ENCODE peak calls at places on chromosomes 7 and 10, in eight cellular contexts. One of them, this sample, is unnamed.
A peak's percentile ranks its signal among the peaks of the same experiment; 100 is the strongest.

GRCh38 chr10:47299989-47300931 is at the start of gene GDF10:
- DNase-seq in hepatocyte: peak; percentile 47
- DNase-seq in naive thymus-derived CD4-positive, alpha-beta T cell: no peak
- DNase-seq in left lung: no peak
- DNase-seq in left ventricle myocardium inferior: no peak
- DNase-seq in effector memory CD4-positive, alpha-beta T cell: no peak
- DNase-seq in A549: no peak
- DNase-seq in neural progenitor cell: peak; percentile 68
- DNase-seq in this sample: no peak

GRCh38 chr7:1912472-1913289 is 242.6 kb downstream of the ELFN1 start:
- DNase-seq in neural progenitor cell: no peak
- DNase-seq in hepatocyte: peak; percentile 53
- DNase-seq in naive thymus-derived CD4-positive, alpha-beta T cell: no peak
- DNase-seq in left ventricle myocardium inferior: peak; percentile 56
- DNase-seq in A549: no peak
- DNase-seq in effector memory CD4-positive, alpha-beta T cell: no peak
- DNase-seq in left lung: no peak
- DNase-seq in this sample: no peak

GRCh38 chr10:35129185-35129674 is 2.6 kb downstream of the CREM start:
- DNase-seq in neural progenitor cell: no peak
- DNase-seq in left ventricle myocardium inferior: no peak
- DNase-seq in hepatocyte: no peak
- DNase-seq in A549: no peak
- DNase-seq in left lung: no peak
- DNase-seq in effector memory CD4-positive, alpha-beta T cell: no peak
- DNase-seq in naive thymus-derived CD4-positive, alpha-beta T cell: no peak
- DNase-seq in this sample: no peak

GRCh38 chr7:29556405-29557195 is 7.0 kb upstream of the PRR15 start:
- DNase-seq in effector memory CD4-positive, alpha-beta T cell: no peak
- DNase-seq in naive thymus-derived CD4-positive, alpha-beta T cell: no peak
- DNase-seq in A549: no peak
- DNase-seq in neural progenitor cell: peak; percentile 82
- DNase-seq in left ventricle myocardium inferior: no peak
- DNase-seq in left lung: no peak
- DNase-seq in hepatocyte: no peak
- DNase-seq in this sample: no peak

GRCh38 chr7:139730746-139731612 is 46.8 kb downstream of the HIPK2 start:
- DNase-seq in A549: no peak
- DNase-seq in naive thymus-derived CD4-positive, alpha-beta T cell: peak; percentile 65
- DNase-seq in left lung: peak; percentile 54
- DNase-seq in neural progenitor cell: peak; percentile 48
- DNase-seq in hepatocyte: no peak
- DNase-seq in left ventricle myocardium inferior: peak; percentile 80
- DNase-seq in effector memory CD4-positive, alpha-beta T cell: no peak
- DNase-seq in this sample: no peak

GRCh38 chr7:5692112-5692844 is 89.2 kb downstream of the RNF216 start:
- DNase-seq in effector memory CD4-positive, alpha-beta T cell: no peak
- DNase-seq in neural progenitor cell: no peak
- DNase-seq in left lung: no peak
- DNase-seq in naive thymus-derived CD4-positive, alpha-beta T cell: no peak
- DNase-seq in left ventricle myocardium inferior: peak; percentile 85
- DNase-seq in hepatocyte: peak; percentile 80
- DNase-seq in A549: peak; percentile 86
- DNase-seq in this sample: peak; percentile 69

GRCh38 chr7:6612819-6613218 is 2.6 kb upstream of the ZNF853 start:
- DNase-seq in A549: no peak
- DNase-seq in left ventricle myocardium inferior: no peak
- DNase-seq in naive thymus-derived CD4-positive, alpha-beta T cell: no peak
- DNase-seq in left lung: no peak
- DNase-seq in neural progenitor cell: no peak
- DNase-seq in hepatocyte: no peak
- DNase-seq in effector memory CD4-positive, alpha-beta T cell: no peak
- DNase-seq in this sample: no peak

GRCh38 chr10:33381391-33381790 is 46.9 kb upstream of the NRP1 start:
- DNase-seq in A549: no peak
- DNase-seq in left lung: no peak
- DNase-seq in left ventricle myocardium inferior: no peak
- DNase-seq in naive thymus-derived CD4-positive, alpha-beta T cell: no peak
- DNase-seq in neural progenitor cell: no peak
- DNase-seq in effector memory CD4-positive, alpha-beta T cell: no peak
- DNase-seq in hepatocyte: no peak
- DNase-seq in this sample: no peak

GRCh38 chr7:143384148-143384547 is 3.0 kb downstream of the ZYX start:
- DNase-seq in left lung: no peak
- DNase-seq in naive thymus-derived CD4-positive, alpha-beta T cell: no peak
- DNase-seq in neural progenitor cell: no peak
- DNase-seq in hepatocyte: no peak
- DNase-seq in effector memory CD4-positive, alpha-beta T cell: no peak
- DNase-seq in A549: no peak
- DNase-seq in left ventricle myocardium inferior: no peak
- DNase-seq in this sample: no peak

GRCh38 chr10:80177781-80178636 is 27.3 kb downstream of the ANXA11 start:
- DNase-seq in A549: no peak
- DNase-seq in hepatocyte: no peak
- DNase-seq in naive thymus-derived CD4-positive, alpha-beta T cell: no peak
- DNase-seq in left ventricle myocardium inferior: no peak
- DNase-seq in left lung: no peak
- DNase-seq in effector memory CD4-positive, alpha-beta T cell: no peak
- DNase-seq in neural progenitor cell: no peak
- DNase-seq in this sample: no peak

GRCh38 chr7:119514326-119514725 is 758.6 kb upstream of the KCND2 start:
- DNase-seq in naive thymus-derived CD4-positive, alpha-beta T cell: no peak
- DNase-seq in A549: no peak
- DNase-seq in neural progenitor cell: no peak
- DNase-seq in left lung: no peak
- DNase-seq in effector memory CD4-positive, alpha-beta T cell: no peak
- DNase-seq in left ventricle myocardium inferior: no peak
- DNase-seq in hepatocyte: peak; percentile 4
- DNase-seq in this sample: no peak

GRCh38 chr7:24199978-24200377 is 84.0 kb upstream of the NPY start:
- DNase-seq in naive thymus-derived CD4-positive, alpha-beta T cell: peak; percentile 47
- DNase-seq in hepatocyte: peak; percentile 21
- DNase-seq in neural progenitor cell: no peak
- DNase-seq in left lung: no peak
- DNase-seq in effector memory CD4-positive, alpha-beta T cell: no peak
- DNase-seq in left ventricle myocardium inferior: no peak
- DNase-seq in A549: no peak
- DNase-seq in this sample: no peak

GRCh38 chr10:74320026-74320425 is 169.0 kb downstream of the ADK start:
- DNase-seq in effector memory CD4-positive, alpha-beta T cell: no peak
- DNase-seq in neural progenitor cell: no peak
- DNase-seq in left lung: no peak
- DNase-seq in hepatocyte: no peak
- DNase-seq in A549: no peak
- DNase-seq in naive thymus-derived CD4-positive, alpha-beta T cell: no peak
- DNase-seq in left ventricle myocardium inferior: no peak
- DNase-seq in this sample: no peak

GRCh38 chr7:51591223-51591622 is 274.6 kb upstream of the COBL start:
- DNase-seq in neural progenitor cell: no peak
- DNase-seq in naive thymus-derived CD4-positive, alpha-beta T cell: no peak
- DNase-seq in effector memory CD4-positive, alpha-beta T cell: no peak
- DNase-seq in A549: no peak
- DNase-seq in hepatocyte: no peak
- DNase-seq in left ventricle myocardium inferior: no peak
- DNase-seq in left lung: no peak
- DNase-seq in this sample: no peak

GRCh38 chr10:43376828-43377227 is 5.4 kb downstream of the FXYD4 start:
- DNase-seq in naive thymus-derived CD4-positive, alpha-beta T cell: no peak
- DNase-seq in hepatocyte: no peak
- DNase-seq in left ventricle myocardium inferior: no peak
- DNase-seq in neural progenitor cell: no peak
- DNase-seq in left lung: peak; percentile 20
- DNase-seq in effector memory CD4-positive, alpha-beta T cell: no peak
- DNase-seq in A549: no peak
- DNase-seq in this sample: no peak

GRCh38 chr7:123624527-123625183 is 23.0 kb downstream of the ASB15 start:
- DNase-seq in naive thymus-derived CD4-positive, alpha-beta T cell: peak; percentile 19
- DNase-seq in hepatocyte: peak; percentile 37
- DNase-seq in left ventricle myocardium inferior: peak; percentile 29
- DNase-seq in A549: peak; percentile 73
- DNase-seq in left lung: peak; percentile 33
- DNase-seq in neural progenitor cell: peak; percentile 64
- DNase-seq in effector memory CD4-positive, alpha-beta T cell: peak; percentile 36
- DNase-seq in this sample: no peak

GRCh38 chr10:66837335-66837734 is 88.5 kb upstream of the LRRTM3 start:
- DNase-seq in naive thymus-derived CD4-positive, alpha-beta T cell: no peak
- DNase-seq in left lung: no peak
- DNase-seq in neural progenitor cell: no peak
- DNase-seq in effector memory CD4-positive, alpha-beta T cell: no peak
- DNase-seq in left ventricle myocardium inferior: no peak
- DNase-seq in hepatocyte: no peak
- DNase-seq in A549: no peak
- DNase-seq in this sample: no peak

GRCh38 chr7:150381096-150381495 is 2.0 kb downstream of the ZNF775 start:
- DNase-seq in effector memory CD4-positive, alpha-beta T cell: no peak
- DNase-seq in left ventricle myocardium inferior: no peak
- DNase-seq in A549: no peak
- DNase-seq in naive thymus-derived CD4-positive, alpha-beta T cell: no peak
- DNase-seq in neural progenitor cell: peak; percentile 1
- DNase-seq in left lung: no peak
- DNase-seq in hepatocyte: no peak
- DNase-seq in this sample: no peak

GRCh38 chr7:22647451-22648257 is 79.3 kb upstream of the IL6 start:
- DNase-seq in effector memory CD4-positive, alpha-beta T cell: no peak
- DNase-seq in left lung: no peak
- DNase-seq in naive thymus-derived CD4-positive, alpha-beta T cell: no peak
- DNase-seq in left ventricle myocardium inferior: no peak
- DNase-seq in hepatocyte: no peak
- DNase-seq in A549: no peak
- DNase-seq in neural progenitor cell: no peak
- DNase-seq in this sample: no peak

GRCh38 chr7:25619963-25620799 is 391.9 kb upstream of the NPVF start:
- DNase-seq in effector memory CD4-positive, alpha-beta T cell: no peak
- DNase-seq in left ventricle myocardium inferior: peak; percentile 34
- DNase-seq in hepatocyte: peak; percentile 51
- DNase-seq in left lung: no peak
- DNase-seq in naive thymus-derived CD4-positive, alpha-beta T cell: peak; percentile 40
- DNase-seq in A549: no peak
- DNase-seq in neural progenitor cell: no peak
- DNase-seq in this sample: no peak

GRCh38 chr7:134724606-134725005 is 54.8 kb upstream of the CALD1 start:
- DNase-seq in A549: peak; percentile 55
- DNase-seq in effector memory CD4-positive, alpha-beta T cell: no peak
- DNase-seq in naive thymus-derived CD4-positive, alpha-beta T cell: no peak
- DNase-seq in hepatocyte: no peak
- DNase-seq in left ventricle myocardium inferior: no peak
- DNase-seq in left lung: no peak
- DNase-seq in neural progenitor cell: peak; percentile 31
- DNase-seq in this sample: no peak

GRCh38 chr10:24873281-24873683 is 79.1 kb downstream of the PRTFDC1 start:
- DNase-seq in hepatocyte: peak; percentile 30
- DNase-seq in neural progenitor cell: no peak
- DNase-seq in effector memory CD4-positive, alpha-beta T cell: no peak
- DNase-seq in left ventricle myocardium inferior: no peak
- DNase-seq in left lung: no peak
- DNase-seq in naive thymus-derived CD4-positive, alpha-beta T cell: no peak
- DNase-seq in A549: peak; percentile 38
- DNase-seq in this sample: no peak
- H3K27ac ChIP-seq in hepatocyte: peak overlapping the region; percentile 63
- H3K27ac ChIP-seq in neural progenitor cell: no peak overlapping the region
- H3K27ac ChIP-seq in effector memory CD4-positive, alpha-beta T cell: no peak overlapping the region
- H3K27ac ChIP-seq in left ventricle myocardium inferior: peak overlapping the region; percentile 34
- H3K27ac ChIP-seq in left lung: peak overlapping the region; percentile 72
- H3K27ac ChIP-seq in naive thymus-derived CD4-positive, alpha-beta T cell: no peak overlapping the region
- H3K27ac ChIP-seq in A549: peak overlapping the region; percentile 67
- H3K27ac ChIP-seq in this sample: peak overlapping the region; percentile 54

GRCh38 chr7:98659746-98660145 is 42.7 kb downstream of the NPTX2 start:
- DNase-seq in effector memory CD4-positive, alpha-beta T cell: no peak
- DNase-seq in left ventricle myocardium inferior: no peak
- DNase-seq in neural progenitor cell: no peak
- DNase-seq in naive thymus-derived CD4-positive, alpha-beta T cell: no peak
- DNase-seq in A549: no peak
- DNase-seq in hepatocyte: no peak
- DNase-seq in left lung: no peak
- DNase-seq in this sample: no peak

GRCh38 chr7:98657736-98658135 is 40.7 kb downstream of the NPTX2 start:
- DNase-seq in left ventricle myocardium inferior: no peak
- DNase-seq in hepatocyte: no peak
- DNase-seq in effector memory CD4-positive, alpha-beta T cell: no peak
- DNase-seq in naive thymus-derived CD4-positive, alpha-beta T cell: no peak
- DNase-seq in neural progenitor cell: no peak
- DNase-seq in left lung: no peak
- DNase-seq in A549: no peak
- DNase-seq in this sample: no peak

GRCh38 chr7:98656899-98657298 is 39.8 kb downstream of the NPTX2 start:
- DNase-seq in effector memory CD4-positive, alpha-beta T cell: no peak
- DNase-seq in A549: no peak
- DNase-seq in naive thymus-derived CD4-positive, alpha-beta T cell: no peak
- DNase-seq in neural progenitor cell: no peak
- DNase-seq in hepatocyte: no peak
- DNase-seq in left lung: no peak
- DNase-seq in left ventricle myocardium inferior: no peak
- DNase-seq in this sample: no peak

GRCh38 chr7:98661607-98662006 is 44.5 kb downstream of the NPTX2 start:
- DNase-seq in naive thymus-derived CD4-positive, alpha-beta T cell: no peak
- DNase-seq in neural progenitor cell: no peak
- DNase-seq in left lung: no peak
- DNase-seq in left ventricle myocardium inferior: no peak
- DNase-seq in A549: no peak
- DNase-seq in effector memory CD4-positive, alpha-beta T cell: no peak
- DNase-seq in hepatocyte: no peak
- DNase-seq in this sample: no peak

GRCh38 chr7:98662289-98662688 is 45.2 kb downstream of the NPTX2 start:
- DNase-seq in left ventricle myocardium inferior: no peak
- DNase-seq in naive thymus-derived CD4-positive, alpha-beta T cell: no peak
- DNase-seq in left lung: no peak
- DNase-seq in hepatocyte: no peak
- DNase-seq in neural progenitor cell: no peak
- DNase-seq in effector memory CD4-positive, alpha-beta T cell: no peak
- DNase-seq in A549: no peak
- DNase-seq in this sample: no peak
- H3K9me3 ChIP-seq in left ventricle myocardium inferior: peaks cover 23% of the 10 kb centered on the region
- H3K9me3 ChIP-seq in naive thymus-derived CD4-positive, alpha-beta T cell: no peaks in the 10 kb centered on the region
- H3K9me3 ChIP-seq in left lung: peaks cover 20% of the 10 kb centered on the region
- H3K9me3 ChIP-seq in hepatocyte: no peaks in the 10 kb centered on the region
- H3K9me3 ChIP-seq in neural progenitor cell: no peaks in the 10 kb centered on the region
- H3K9me3 ChIP-seq in effector memory CD4-positive, alpha-beta T cell: no peaks in the 10 kb centered on the region
- H3K9me3 ChIP-seq in A549: peaks cover 7% of the 10 kb centered on the region
- H3K9me3 ChIP-seq in this sample: no peaks in the 10 kb centered on the region

GRCh38 chr10:64863836-64864235 is 1342.6 kb downstream of the REEP3 start:
- DNase-seq in A549: no peak
- DNase-seq in left ventricle myocardium inferior: no peak
- DNase-seq in neural progenitor cell: no peak
- DNase-seq in effector memory CD4-positive, alpha-beta T cell: no peak
- DNase-seq in left lung: no peak
- DNase-seq in naive thymus-derived CD4-positive, alpha-beta T cell: no peak
- DNase-seq in hepatocyte: no peak
- DNase-seq in this sample: no peak
- H3K4me1 ChIP-seq in A549: no peaks in the 10 kb centered on the region
- H3K4me1 ChIP-seq in left ventricle myocardium inferior: no peaks in the 10 kb centered on the region
- H3K4me1 ChIP-seq in neural progenitor cell: no peaks in the 10 kb centered on the region
- H3K4me1 ChIP-seq in effector memory CD4-positive, alpha-beta T cell: no peaks in the 10 kb centered on the region
- H3K4me1 ChIP-seq in left lung: no peaks in the 10 kb centered on the region
- H3K4me1 ChIP-seq in naive thymus-derived CD4-positive, alpha-beta T cell: no peaks in the 10 kb centered on the region
- H3K4me1 ChIP-seq in hepatocyte: peaks cover 4% of the 10 kb centered on the region
- H3K4me1 ChIP-seq in this sample: no peaks in the 10 kb centered on the region

DNA sequence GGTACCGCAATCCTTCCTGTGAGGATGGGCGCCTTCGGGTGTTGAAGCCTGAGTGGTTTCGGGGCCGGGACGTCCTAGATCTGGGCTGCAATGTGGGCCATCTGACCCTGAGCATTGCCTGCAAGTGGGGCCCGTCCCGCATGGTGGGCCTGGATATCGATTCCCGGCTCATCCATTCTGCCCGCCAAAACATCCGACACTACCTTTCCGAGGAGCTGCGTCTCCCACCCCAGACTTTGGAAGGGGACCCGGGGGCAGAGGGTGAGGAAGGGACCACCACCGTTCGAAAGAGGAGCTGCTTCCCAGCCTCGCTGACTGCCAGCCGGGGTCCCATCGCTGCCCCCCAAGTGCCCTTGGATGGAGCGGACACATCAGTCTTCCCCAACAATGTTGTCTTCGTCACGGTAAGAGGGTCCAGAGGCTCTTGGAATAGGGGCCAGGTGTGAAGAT is 1.7 kb downstream of the MEPCE start:
- DNase-seq in naive thymus-derived CD4-positive, alpha-beta T cell: no peak
- DNase-seq in neural progenitor cell: no peak
- DNase-seq in left ventricle myocardium inferior: no peak
- DNase-seq in A549: no peak
- DNase-seq in hepatocyte: no peak
- DNase-seq in effector memory CD4-positive, alpha-beta T cell: no peak
- DNase-seq in left lung: no peak
- DNase-seq in this sample: no peak
- H3K27ac ChIP-seq in naive thymus-derived CD4-positive, alpha-beta T cell: peak overlapping the region; percentile 97
- H3K27ac ChIP-seq in neural progenitor cell: no peak overlapping the region
- H3K27ac ChIP-seq in left ventricle myocardium inferior: peak overlapping the region; percentile 100
- H3K27ac ChIP-seq in A549: peak overlapping the region; percentile 100
- H3K27ac ChIP-seq in hepatocyte: no peak overlapping the region
- H3K27ac ChIP-seq in effector memory CD4-positive, alpha-beta T cell: no peak overlapping the region
- H3K27ac ChIP-seq in left lung: no peak overlapping the region
- H3K27ac ChIP-seq in this sample: peak overlapping the region; percentile 79

This sample was measured in RWPE2.